ENCODE peak calls at places on chromosomes 11 and 22, in four cellular contexts. One of them, this sample, is unnamed.
A peak's percentile ranks its signal among the peaks of the same experiment; 100 is the strongest.

GRCh38 chr22:32695451-32695891 is 106.0 kb upstream of the TIMP3 start:
- ATAC-seq in naive thymus-derived CD8-positive, alpha-beta T cell: no peak
- ATAC-seq in activated CD8-positive, alpha-beta memory T cell treated with anti-CD3 and anti-CD28 coated beads, Interleukin-2, amount 10 ng/mL, durations not matched to agents 7 days and 5 days: no peak
- ATAC-seq in activated naive CD4-positive, alpha-beta T cell treated with anti-CD3 and anti-CD28 coated beads, Interleukin-2, amount 50 U/mL, for 72 hours: no peak
- ATAC-seq in this sample: no peak

GRCh38 chr11:48341466-48341865 is 16.7 kb downstream of the OR4C3 start:
- ATAC-seq in naive thymus-derived CD8-positive, alpha-beta T cell: peak; percentile 61
- ATAC-seq in activated CD8-positive, alpha-beta memory T cell treated with anti-CD3 and anti-CD28 coated beads, Interleukin-2, amount 10 ng/mL, durations not matched to agents 7 days and 5 days: no peak
- ATAC-seq in activated naive CD4-positive, alpha-beta T cell treated with anti-CD3 and anti-CD28 coated beads, Interleukin-2, amount 50 U/mL, for 72 hours: no peak
- ATAC-seq in this sample: no peak

GRCh38 chr11:92657226-92657625 is 312.2 kb upstream of the MTNR1B start:
- ATAC-seq in naive thymus-derived CD8-positive, alpha-beta T cell: no peak
- ATAC-seq in activated CD8-positive, alpha-beta memory T cell treated with anti-CD3 and anti-CD28 coated beads, Interleukin-2, amount 10 ng/mL, durations not matched to agents 7 days and 5 days: no peak
- ATAC-seq in activated naive CD4-positive, alpha-beta T cell treated with anti-CD3 and anti-CD28 coated beads, Interleukin-2, amount 50 U/mL, for 72 hours: no peak
- ATAC-seq in this sample: no peak

GRCh38 chr11:13685461-13686108 is 17.1 kb downstream of the FAR1 start:
- ATAC-seq in naive thymus-derived CD8-positive, alpha-beta T cell: no peak
- ATAC-seq in activated CD8-positive, alpha-beta memory T cell treated with anti-CD3 and anti-CD28 coated beads, Interleukin-2, amount 10 ng/mL, durations not matched to agents 7 days and 5 days: no peak
- ATAC-seq in activated naive CD4-positive, alpha-beta T cell treated with anti-CD3 and anti-CD28 coated beads, Interleukin-2, amount 50 U/mL, for 72 hours: no peak
- ATAC-seq in this sample: no peak

GRCh38 chr11:35875466-35875865 is 68.4 kb upstream of the LDLRAD3 start:
- ATAC-seq in naive thymus-derived CD8-positive, alpha-beta T cell: no peak
- ATAC-seq in activated CD8-positive, alpha-beta memory T cell treated with anti-CD3 and anti-CD28 coated beads, Interleukin-2, amount 10 ng/mL, durations not matched to agents 7 days and 5 days: no peak
- ATAC-seq in activated naive CD4-positive, alpha-beta T cell treated with anti-CD3 and anti-CD28 coated beads, Interleukin-2, amount 50 U/mL, for 72 hours: no peak
- ATAC-seq in this sample: no peak

GRCh38 chr11:86483591-86484163 is 109.0 kb downstream of the CCDC81 start:
- ATAC-seq in naive thymus-derived CD8-positive, alpha-beta T cell: no peak
- ATAC-seq in activated CD8-positive, alpha-beta memory T cell treated with anti-CD3 and anti-CD28 coated beads, Interleukin-2, amount 10 ng/mL, durations not matched to agents 7 days and 5 days: no peak
- ATAC-seq in activated naive CD4-positive, alpha-beta T cell treated with anti-CD3 and anti-CD28 coated beads, Interleukin-2, amount 50 U/mL, for 72 hours: no peak
- ATAC-seq in this sample: peak; percentile 48

GRCh38 chr11:2885017-2885675 is 429 bp downstream of the CDKN1C start:
- ATAC-seq in naive thymus-derived CD8-positive, alpha-beta T cell: peak; percentile 15
- ATAC-seq in activated CD8-positive, alpha-beta memory T cell treated with anti-CD3 and anti-CD28 coated beads, Interleukin-2, amount 10 ng/mL, durations not matched to agents 7 days and 5 days: peak; percentile 3
- ATAC-seq in activated naive CD4-positive, alpha-beta T cell treated with anti-CD3 and anti-CD28 coated beads, Interleukin-2, amount 50 U/mL, for 72 hours: peak; percentile 37
- ATAC-seq in this sample: peak; percentile 36

GRCh38 chr11:34502949-34503348 is 10.6 kb downstream of the ELF5 start:
- ATAC-seq in naive thymus-derived CD8-positive, alpha-beta T cell: no peak
- ATAC-seq in activated CD8-positive, alpha-beta memory T cell treated with anti-CD3 and anti-CD28 coated beads, Interleukin-2, amount 10 ng/mL, durations not matched to agents 7 days and 5 days: no peak
- ATAC-seq in activated naive CD4-positive, alpha-beta T cell treated with anti-CD3 and anti-CD28 coated beads, Interleukin-2, amount 50 U/mL, for 72 hours: no peak
- ATAC-seq in this sample: no peak

GRCh38 chr22:31081963-31082605 is 966 bp downstream of the SMTN start:
- ATAC-seq in naive thymus-derived CD8-positive, alpha-beta T cell: no peak
- ATAC-seq in activated CD8-positive, alpha-beta memory T cell treated with anti-CD3 and anti-CD28 coated beads, Interleukin-2, amount 10 ng/mL, durations not matched to agents 7 days and 5 days: no peak
- ATAC-seq in activated naive CD4-positive, alpha-beta T cell treated with anti-CD3 and anti-CD28 coated beads, Interleukin-2, amount 50 U/mL, for 72 hours: peak; percentile 33
- ATAC-seq in this sample: no peak

GRCh38 chr22:20239951-20240773 is 28.0 kb downstream of the RTN4R start:
- ATAC-seq in naive thymus-derived CD8-positive, alpha-beta T cell: no peak
- ATAC-seq in activated CD8-positive, alpha-beta memory T cell treated with anti-CD3 and anti-CD28 coated beads, Interleukin-2, amount 10 ng/mL, durations not matched to agents 7 days and 5 days: no peak
- ATAC-seq in activated naive CD4-positive, alpha-beta T cell treated with anti-CD3 and anti-CD28 coated beads, Interleukin-2, amount 50 U/mL, for 72 hours: no peak
- ATAC-seq in this sample: no peak

GRCh38 chr11:61539009-61539408 is 30.5 kb downstream of the LRRC10B start:
- ATAC-seq in naive thymus-derived CD8-positive, alpha-beta T cell: no peak
- ATAC-seq in activated CD8-positive, alpha-beta memory T cell treated with anti-CD3 and anti-CD28 coated beads, Interleukin-2, amount 10 ng/mL, durations not matched to agents 7 days and 5 days: no peak
- ATAC-seq in activated naive CD4-positive, alpha-beta T cell treated with anti-CD3 and anti-CD28 coated beads, Interleukin-2, amount 50 U/mL, for 72 hours: no peak
- ATAC-seq in this sample: no peak

GRCh38 chr11:67022341-67022933 is 497 bp upstream of the SYT12 start:
- ATAC-seq in naive thymus-derived CD8-positive, alpha-beta T cell: no peak
- ATAC-seq in activated CD8-positive, alpha-beta memory T cell treated with anti-CD3 and anti-CD28 coated beads, Interleukin-2, amount 10 ng/mL, durations not matched to agents 7 days and 5 days: no peak
- ATAC-seq in activated naive CD4-positive, alpha-beta T cell treated with anti-CD3 and anti-CD28 coated beads, Interleukin-2, amount 50 U/mL, for 72 hours: no peak
- ATAC-seq in this sample: no peak

GRCh38 chr11:93512965-93513667 is 30.1 kb downstream of the SMCO4 start:
- ATAC-seq in naive thymus-derived CD8-positive, alpha-beta T cell: no peak
- ATAC-seq in activated CD8-positive, alpha-beta memory T cell treated with anti-CD3 and anti-CD28 coated beads, Interleukin-2, amount 10 ng/mL, durations not matched to agents 7 days and 5 days: no peak
- ATAC-seq in activated naive CD4-positive, alpha-beta T cell treated with anti-CD3 and anti-CD28 coated beads, Interleukin-2, amount 50 U/mL, for 72 hours: no peak
- ATAC-seq in this sample: no peak

GRCh38 chr11:117413616-117414015 is 86.0 kb downstream of the CEP164 start:
- ATAC-seq in naive thymus-derived CD8-positive, alpha-beta T cell: no peak
- ATAC-seq in activated CD8-positive, alpha-beta memory T cell treated with anti-CD3 and anti-CD28 coated beads, Interleukin-2, amount 10 ng/mL, durations not matched to agents 7 days and 5 days: no peak
- ATAC-seq in activated naive CD4-positive, alpha-beta T cell treated with anti-CD3 and anti-CD28 coated beads, Interleukin-2, amount 50 U/mL, for 72 hours: no peak
- ATAC-seq in this sample: no peak

GRCh38 chr11:11440149-11440548 is 87.1 kb upstream of the CSNK2A3 start:
- ATAC-seq in naive thymus-derived CD8-positive, alpha-beta T cell: no peak
- ATAC-seq in activated CD8-positive, alpha-beta memory T cell treated with anti-CD3 and anti-CD28 coated beads, Interleukin-2, amount 10 ng/mL, durations not matched to agents 7 days and 5 days: no peak
- ATAC-seq in activated naive CD4-positive, alpha-beta T cell treated with anti-CD3 and anti-CD28 coated beads, Interleukin-2, amount 50 U/mL, for 72 hours: no peak
- ATAC-seq in this sample: no peak

GRCh38 chr11:93972790-93973189 is 48.4 kb upstream of the HEPHL1 start:
- ATAC-seq in naive thymus-derived CD8-positive, alpha-beta T cell: no peak
- ATAC-seq in activated CD8-positive, alpha-beta memory T cell treated with anti-CD3 and anti-CD28 coated beads, Interleukin-2, amount 10 ng/mL, durations not matched to agents 7 days and 5 days: no peak
- ATAC-seq in activated naive CD4-positive, alpha-beta T cell treated with anti-CD3 and anti-CD28 coated beads, Interleukin-2, amount 50 U/mL, for 72 hours: no peak
- ATAC-seq in this sample: no peak

GRCh38 chr11:931385-931784 is 5.7 kb downstream of the AP2A2 start:
- ATAC-seq in naive thymus-derived CD8-positive, alpha-beta T cell: no peak
- ATAC-seq in activated CD8-positive, alpha-beta memory T cell treated with anti-CD3 and anti-CD28 coated beads, Interleukin-2, amount 10 ng/mL, durations not matched to agents 7 days and 5 days: no peak
- ATAC-seq in activated naive CD4-positive, alpha-beta T cell treated with anti-CD3 and anti-CD28 coated beads, Interleukin-2, amount 50 U/mL, for 72 hours: no peak
- ATAC-seq in this sample: no peak

GRCh38 chr11:128841461-128842072 is 25.5 kb downstream of the KCNJ1 start:
- ATAC-seq in naive thymus-derived CD8-positive, alpha-beta T cell: peak; percentile 10
- ATAC-seq in activated CD8-positive, alpha-beta memory T cell treated with anti-CD3 and anti-CD28 coated beads, Interleukin-2, amount 10 ng/mL, durations not matched to agents 7 days and 5 days: no peak
- ATAC-seq in activated naive CD4-positive, alpha-beta T cell treated with anti-CD3 and anti-CD28 coated beads, Interleukin-2, amount 50 U/mL, for 72 hours: no peak
- ATAC-seq in this sample: no peak

GRCh38 chr11:122776546-122776945 is 61.8 kb upstream of the CRTAM start:
- ATAC-seq in naive thymus-derived CD8-positive, alpha-beta T cell: no peak
- ATAC-seq in activated CD8-positive, alpha-beta memory T cell treated with anti-CD3 and anti-CD28 coated beads, Interleukin-2, amount 10 ng/mL, durations not matched to agents 7 days and 5 days: no peak
- ATAC-seq in activated naive CD4-positive, alpha-beta T cell treated with anti-CD3 and anti-CD28 coated beads, Interleukin-2, amount 50 U/mL, for 72 hours: no peak
- ATAC-seq in this sample: no peak